ENCODE peak calls at places on chromosome 13, in seven cellular contexts. One of them, this sample, is unnamed.

GRCh38 chr13:109949395-109949794 is 163.0 kb upstream of the IRS2 start:
- DNase-seq in mesothelial cell of epicardium: no peak
- DNase-seq in NCI-H446 treated with DMSO at 0.1 percent for 48 hours: no peak
- DNase-seq in cardiac fibroblast: no peak
- DNase-seq in stimulated activated effector memory CD8-positive, alpha-beta T cell treated with anti-CD3 and anti-CD28 coated beads, Interleukin-12 subunit alpha, Interleukin-12 subunit beta, amount 100 ng/mL, for 72 hours: no peak
- DNase-seq in activated T-cell treated with anti-CD3 and anti-CD28 coated beads, Interleukin-2, amount 50 U/mL, for 72 hours: no peak
- DNase-seq in activated CD8-positive, alpha-beta memory T cell treated with anti-CD3 and anti-CD28 coated beads for 1 hour: no peak
- DNase-seq in this sample: no peak

GRCh38 chr13:67238277-67238859 is 8.2 kb upstream of the PCDH9 start:
- DNase-seq in NCI-H446 treated with DMSO at 0.1 percent for 48 hours: no peak
- DNase-seq in mesothelial cell of epicardium: no peak
- DNase-seq in stimulated activated effector memory CD8-positive, alpha-beta T cell treated with anti-CD3 and anti-CD28 coated beads, Interleukin-12 subunit alpha, Interleukin-12 subunit beta, amount 100 ng/mL, for 72 hours: no peak
- DNase-seq in activated CD8-positive, alpha-beta memory T cell treated with anti-CD3 and anti-CD28 coated beads for 1 hour: no peak
- DNase-seq in cardiac fibroblast: peak; percentile 75
- DNase-seq in activated T-cell treated with anti-CD3 and anti-CD28 coated beads, Interleukin-2, amount 50 U/mL, for 72 hours: no peak
- DNase-seq in this sample: no peak

GRCh38 chr13:47215741-47216140 is 318.9 kb upstream of the HTR2A start:
- DNase-seq in activated T-cell treated with anti-CD3 and anti-CD28 coated beads, Interleukin-2, amount 50 U/mL, for 72 hours: no peak
- DNase-seq in activated CD8-positive, alpha-beta memory T cell treated with anti-CD3 and anti-CD28 coated beads for 1 hour: no peak
- DNase-seq in stimulated activated effector memory CD8-positive, alpha-beta T cell treated with anti-CD3 and anti-CD28 coated beads, Interleukin-12 subunit alpha, Interleukin-12 subunit beta, amount 100 ng/mL, for 72 hours: no peak
- DNase-seq in NCI-H446 treated with DMSO at 0.1 percent for 48 hours: no peak
- DNase-seq in mesothelial cell of epicardium: no peak
- DNase-seq in cardiac fibroblast: peak; percentile 94
- DNase-seq in this sample: no peak

GRCh38 chr13:110319774-110320509 is 12.9 kb downstream of the COL4A2 start:
- DNase-seq in stimulated activated effector memory CD8-positive, alpha-beta T cell treated with anti-CD3 and anti-CD28 coated beads, Interleukin-12 subunit alpha, Interleukin-12 subunit beta, amount 100 ng/mL, for 72 hours: no peak
- DNase-seq in cardiac fibroblast: peak; percentile 86
- DNase-seq in mesothelial cell of epicardium: no peak
- DNase-seq in activated T-cell treated with anti-CD3 and anti-CD28 coated beads, Interleukin-2, amount 50 U/mL, for 72 hours: peak; percentile 54
- DNase-seq in activated CD8-positive, alpha-beta memory T cell treated with anti-CD3 and anti-CD28 coated beads for 1 hour: no peak
- DNase-seq in NCI-H446 treated with DMSO at 0.1 percent for 48 hours: no peak
- DNase-seq in this sample: no peak

GRCh38 chr13:31767175-31767900 is 28.0 kb downstream of the RXFP2 start:
- DNase-seq in cardiac fibroblast: peak; percentile 93
- DNase-seq in stimulated activated effector memory CD8-positive, alpha-beta T cell treated with anti-CD3 and anti-CD28 coated beads, Interleukin-12 subunit alpha, Interleukin-12 subunit beta, amount 100 ng/mL, for 72 hours: no peak
- DNase-seq in activated CD8-positive, alpha-beta memory T cell treated with anti-CD3 and anti-CD28 coated beads for 1 hour: no peak
- DNase-seq in NCI-H446 treated with DMSO at 0.1 percent for 48 hours: no peak
- DNase-seq in activated T-cell treated with anti-CD3 and anti-CD28 coated beads, Interleukin-2, amount 50 U/mL, for 72 hours: no peak
- DNase-seq in mesothelial cell of epicardium: no peak
- DNase-seq in this sample: no peak

GRCh38 chr13:105918842-105919741 is 616.4 kb downstream of the EFNB2 start:
- DNase-seq in activated T-cell treated with anti-CD3 and anti-CD28 coated beads, Interleukin-2, amount 50 U/mL, for 72 hours: no peak
- DNase-seq in NCI-H446 treated with DMSO at 0.1 percent for 48 hours: no peak
- DNase-seq in stimulated activated effector memory CD8-positive, alpha-beta T cell treated with anti-CD3 and anti-CD28 coated beads, Interleukin-12 subunit alpha, Interleukin-12 subunit beta, amount 100 ng/mL, for 72 hours: no peak
- DNase-seq in mesothelial cell of epicardium: no peak
- DNase-seq in cardiac fibroblast: peak; percentile 69
- DNase-seq in activated CD8-positive, alpha-beta memory T cell treated with anti-CD3 and anti-CD28 coated beads for 1 hour: no peak
- DNase-seq in this sample: no peak

GRCh38 chr13:47332149-47332548 is 435.3 kb upstream of the HTR2A start:
- DNase-seq in activated T-cell treated with anti-CD3 and anti-CD28 coated beads, Interleukin-2, amount 50 U/mL, for 72 hours: no peak
- DNase-seq in cardiac fibroblast: peak; percentile 35
- DNase-seq in NCI-H446 treated with DMSO at 0.1 percent for 48 hours: no peak
- DNase-seq in stimulated activated effector memory CD8-positive, alpha-beta T cell treated with anti-CD3 and anti-CD28 coated beads, Interleukin-12 subunit alpha, Interleukin-12 subunit beta, amount 100 ng/mL, for 72 hours: no peak
- DNase-seq in mesothelial cell of epicardium: no peak
- DNase-seq in activated CD8-positive, alpha-beta memory T cell treated with anti-CD3 and anti-CD28 coated beads for 1 hour: no peak
- DNase-seq in this sample: no peak

GRCh38 chr13:86562876-86563275 is 763.7 kb upstream of the SLITRK6 start:
- DNase-seq in activated CD8-positive, alpha-beta memory T cell treated with anti-CD3 and anti-CD28 coated beads for 1 hour: no peak
- DNase-seq in NCI-H446 treated with DMSO at 0.1 percent for 48 hours: no peak
- DNase-seq in cardiac fibroblast: no peak
- DNase-seq in activated T-cell treated with anti-CD3 and anti-CD28 coated beads, Interleukin-2, amount 50 U/mL, for 72 hours: no peak
- DNase-seq in stimulated activated effector memory CD8-positive, alpha-beta T cell treated with anti-CD3 and anti-CD28 coated beads, Interleukin-12 subunit alpha, Interleukin-12 subunit beta, amount 100 ng/mL, for 72 hours: no peak
- DNase-seq in mesothelial cell of epicardium: no peak
- DNase-seq in this sample: no peak

This sample was measured in NCI-H187.